ENCODE peak calls at places on chromosomes 2 and 18, in six cellular contexts. One of them, this sample, is unnamed. For H3K36me3, the result is how much of the 10 kb centered on the place peaks cover.

GRCh38 chr18:34222396-34223163 is 2.1 kb downstream of the NOL4 start:
- DNase-seq in SK-N-SH: peak
- DNase-seq in GM12878: no peak
- DNase-seq in GM23248: peak
- DNase-seq in PC-3: peak
- DNase-seq in stomach: no peak
- DNase-seq in this sample: no peak

GRCh38 chr2:33047939-33048338 is 101.2 kb downstream of the LTBP1 start:
- DNase-seq in SK-N-SH: no peak
- DNase-seq in GM12878: no peak
- DNase-seq in GM23248: no peak
- DNase-seq in PC-3: no peak
- DNase-seq in stomach: no peak
- DNase-seq in this sample: no peak

GRCh38 chr2:36409971-36410370 is 54.4 kb downstream of the CRIM1 start:
- DNase-seq in SK-N-SH: no peak
- DNase-seq in GM12878: no peak
- DNase-seq in GM23248: no peak
- DNase-seq in PC-3: no peak
- DNase-seq in stomach: no peak
- DNase-seq in this sample: no peak

GRCh38 chr18:23740105-23740830 is 51.0 kb downstream of the LAMA3 start:
- DNase-seq in SK-N-SH: no peak
- DNase-seq in GM12878: no peak
- DNase-seq in GM23248: peak
- DNase-seq in PC-3: peak
- DNase-seq in stomach: no peak
- DNase-seq in this sample: no peak

GRCh38 chr18:72697706-72698105 is 153.6 kb upstream of the CBLN2 start:
- DNase-seq in SK-N-SH: no peak
- DNase-seq in GM12878: no peak
- DNase-seq in GM23248: no peak
- DNase-seq in PC-3: no peak
- DNase-seq in stomach: no peak
- DNase-seq in this sample: no peak

GRCh38 chr18:59546164-59546563 is 151.1 kb downstream of the CCBE1 start:
- DNase-seq in SK-N-SH: no peak
- DNase-seq in GM12878: no peak
- DNase-seq in GM23248: peak
- DNase-seq in PC-3: no peak
- DNase-seq in stomach: no peak
- DNase-seq in this sample: no peak

GRCh38 chr2:235458839-235459273 is 35.0 kb upstream of the AGAP1 start:
- DNase-seq in SK-N-SH: no peak
- DNase-seq in GM12878: no peak
- DNase-seq in GM23248: peak
- DNase-seq in PC-3: peak
- DNase-seq in stomach: peak
- DNase-seq in this sample: no peak

GRCh38 chr2:55616509-55617159 is 788 bp downstream of the PPP4R3B start:
- DNase-seq in SK-N-SH: peak
- DNase-seq in GM12878: no peak
- DNase-seq in GM23248: peak
- DNase-seq in PC-3: peak
- DNase-seq in stomach: no peak
- DNase-seq in this sample: no peak

GRCh38 chr2:157327621-157328102 is 2.0 kb upstream of the ERMN start:
- DNase-seq in SK-N-SH: peak
- DNase-seq in GM12878: peak
- DNase-seq in GM23248: peak
- DNase-seq in PC-3: peak
- DNase-seq in stomach: peak
- DNase-seq in this sample: peak

GRCh38 chr2:196486145-196486544 is 153.4 kb upstream of the CCDC150 start:
- DNase-seq in SK-N-SH: no peak
- DNase-seq in GM12878: no peak
- DNase-seq in GM23248: peak
- DNase-seq in PC-3: no peak
- DNase-seq in stomach: no peak
- DNase-seq in this sample: no peak

GRCh38 chr18:69897397-69898108 is 50.1 kb downstream of the CD226 start:
- DNase-seq in SK-N-SH: no peak
- DNase-seq in GM12878: peak
- DNase-seq in GM23248: no peak
- DNase-seq in PC-3: no peak
- DNase-seq in stomach: no peak
- DNase-seq in this sample: no peak

GRCh38 chr2:14632133-14632936 is at the start of gene LRATD1:
- DNase-seq in SK-N-SH: peak
- DNase-seq in GM12878: no peak
- DNase-seq in GM23248: peak
- DNase-seq in PC-3: peak
- DNase-seq in stomach: peak
- DNase-seq in this sample: peak

GRCh38 chr2:60671971-60672370 is 84.1 kb upstream of the PAPOLG start:
- DNase-seq in SK-N-SH: no peak
- DNase-seq in GM12878: no peak
- DNase-seq in GM23248: no peak
- DNase-seq in PC-3: no peak
- DNase-seq in stomach: no peak
- DNase-seq in this sample: no peak

GRCh38 chr2:29014811-29015414 is 33.8 kb downstream of the TOGARAM2 start:
- DNase-seq in SK-N-SH: no peak
- DNase-seq in GM12878: no peak
- DNase-seq in GM23248: peak
- DNase-seq in PC-3: peak
- DNase-seq in stomach: peak
- DNase-seq in this sample: peak

GRCh38 chr2:16062471-16063250 is 122.3 kb downstream of the MYCN start:
- DNase-seq in SK-N-SH: no peak
- DNase-seq in GM12878: no peak
- DNase-seq in GM23248: no peak
- DNase-seq in PC-3: no peak
- DNase-seq in stomach: no peak
- DNase-seq in this sample: no peak

GRCh38 chr2:231263118-231263831 is 64.8 kb downstream of the ARMC9 start:
- DNase-seq in SK-N-SH: no peak
- DNase-seq in GM12878: no peak
- DNase-seq in GM23248: no peak
- DNase-seq in PC-3: no peak
- DNase-seq in stomach: no peak
- DNase-seq in this sample: no peak

GRCh38 chr18:57970356-57971095 is 73.5 kb upstream of the NEDD4L start:
- DNase-seq in SK-N-SH: no peak
- DNase-seq in GM12878: no peak
- DNase-seq in GM23248: peak
- DNase-seq in PC-3: peak
- DNase-seq in stomach: no peak
- DNase-seq in this sample: no peak

GRCh38 chr2:101290711-101291110 is 17.8 kb downstream of the RNF149 start:
- DNase-seq in SK-N-SH: no peak
- DNase-seq in GM12878: no peak
- DNase-seq in GM23248: no peak
- DNase-seq in PC-3: no peak
- DNase-seq in stomach: no peak
- DNase-seq in this sample: no peak

GRCh38 chr2:101282980-101283379 is 25.5 kb downstream of the RNF149 start:
- DNase-seq in SK-N-SH: no peak
- DNase-seq in GM12878: no peak
- DNase-seq in GM23248: no peak
- DNase-seq in PC-3: no peak
- DNase-seq in stomach: no peak
- DNase-seq in this sample: no peak

GRCh38 chr2:101286684-101287083 is 21.8 kb downstream of the RNF149 start:
- DNase-seq in SK-N-SH: no peak
- DNase-seq in GM12878: no peak
- DNase-seq in GM23248: no peak
- DNase-seq in PC-3: no peak
- DNase-seq in stomach: no peak
- DNase-seq in this sample: no peak

GRCh38 chr2:101291973-101292372 is 16.5 kb downstream of the RNF149 start:
- DNase-seq in SK-N-SH: no peak
- DNase-seq in GM12878: no peak
- DNase-seq in GM23248: no peak
- DNase-seq in PC-3: no peak
- DNase-seq in stomach: no peak
- DNase-seq in this sample: no peak

DNA sequence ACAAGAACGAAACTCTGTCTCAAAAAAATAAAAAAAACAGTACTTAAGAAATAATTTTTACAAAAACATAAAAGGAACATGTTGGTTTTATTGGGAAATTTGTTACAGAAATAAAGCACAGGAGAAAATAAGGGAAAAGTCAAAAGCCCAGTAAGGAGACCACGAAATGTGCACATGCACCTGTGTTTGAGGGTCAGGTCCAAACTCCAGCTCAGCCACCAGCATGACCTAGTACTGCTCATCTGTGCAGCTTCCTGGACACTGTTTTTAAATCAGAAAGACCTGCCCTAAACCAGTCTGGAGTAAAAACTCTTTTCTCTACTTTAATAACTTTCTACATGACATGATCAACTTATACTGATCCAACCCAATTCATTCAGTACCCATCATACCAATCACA is 21.2 kb downstream of the RNF149 start:
- DNase-seq in SK-N-SH: no peak
- DNase-seq in GM12878: no peak
- DNase-seq in GM23248: no peak
- DNase-seq in PC-3: no peak
- DNase-seq in stomach: no peak
- DNase-seq in this sample: no peak
- H3K36me3 ChIP-seq in SK-N-SH: half or more
- H3K36me3 ChIP-seq in GM12878: under half
- H3K36me3 ChIP-seq in GM23248: under half
- H3K36me3 ChIP-seq in PC-3: half or more
- H3K36me3 ChIP-seq in stomach: under half
- H3K36me3 ChIP-seq in this sample: half or more

GRCh38 chr2:233855345-233855744 is 1.0 kb upstream of the HJURP start:
- DNase-seq in SK-N-SH: no peak
- DNase-seq in GM12878: no peak
- DNase-seq in GM23248: no peak
- DNase-seq in PC-3: no peak
- DNase-seq in stomach: no peak
- DNase-seq in this sample: no peak
- H3K4me3 ChIP-seq in SK-N-SH: peak
- H3K4me3 ChIP-seq in GM12878: peak
- H3K4me3 ChIP-seq in GM23248: peak
- H3K4me3 ChIP-seq in PC-3: peak
- H3K4me3 ChIP-seq in stomach: no peak
- H3K4me3 ChIP-seq in this sample: no peak

DNA sequence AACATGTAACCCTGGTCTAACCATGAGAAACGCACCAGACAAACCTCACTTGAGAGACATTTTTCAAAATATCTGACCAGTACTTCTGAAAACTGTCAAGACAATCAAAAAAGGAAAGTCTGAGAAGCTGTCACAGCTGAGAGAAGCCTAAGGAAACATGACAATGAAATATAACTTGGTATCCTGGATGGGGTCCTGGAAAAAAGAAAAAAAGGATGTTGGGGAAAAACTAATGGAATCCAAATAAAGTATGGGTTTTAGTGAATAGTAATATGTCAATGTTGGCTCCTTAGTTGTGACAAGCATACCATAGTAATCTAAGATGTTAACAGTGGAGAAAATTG is 9.3 kb upstream of the TXNDC2 start:
- DNase-seq in SK-N-SH: no peak
- DNase-seq in GM12878: no peak
- DNase-seq in GM23248: no peak
- DNase-seq in PC-3: no peak
- DNase-seq in stomach: no peak
- DNase-seq in this sample: no peak
- H3K36me3 ChIP-seq in SK-N-SH: under half
- H3K36me3 ChIP-seq in GM12878: under half
- H3K36me3 ChIP-seq in GM23248: under half
- H3K36me3 ChIP-seq in PC-3: under half
- H3K36me3 ChIP-seq in stomach: under half
- H3K36me3 ChIP-seq in this sample: under half

DNA sequence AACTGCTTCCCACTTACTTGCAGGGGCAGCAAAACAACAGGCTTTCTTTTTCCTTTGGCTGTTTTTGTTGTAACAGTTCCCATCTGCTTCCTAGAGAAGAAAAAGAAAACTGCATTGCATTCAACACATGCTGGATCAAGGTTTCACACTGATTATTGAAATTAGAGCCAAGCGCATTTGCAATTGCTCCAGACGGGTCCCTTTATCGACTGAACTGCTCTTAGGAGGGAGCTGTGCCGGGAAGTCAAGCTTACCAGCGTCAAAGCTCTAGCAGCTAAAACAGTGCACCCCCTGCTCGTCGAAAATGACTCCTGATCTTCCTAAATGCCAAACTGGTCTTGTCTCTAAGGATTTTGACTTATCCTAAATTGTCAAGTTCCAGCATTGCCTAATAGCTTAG is 164.0 kb upstream of the SESTD1 start:
- DNase-seq in SK-N-SH: no peak
- DNase-seq in GM12878: no peak
- DNase-seq in GM23248: peak
- DNase-seq in PC-3: no peak
- DNase-seq in stomach: no peak
- DNase-seq in this sample: no peak
- H3K4me3 ChIP-seq in SK-N-SH: no peak
- H3K4me3 ChIP-seq in GM12878: no peak
- H3K4me3 ChIP-seq in GM23248: no peak
- H3K4me3 ChIP-seq in PC-3: no peak
- H3K4me3 ChIP-seq in stomach: peak
- H3K4me3 ChIP-seq in this sample: peak

This sample was measured in right atrium auricular region.